ENCODE peak calls at places on chromosomes 13 and 19, in seven cellular contexts. K is heart left ventricle; V is stomach; O is mesenchymal stem cell; Y is Karpas-422; N is upper lobe of left lung; U is CD8-positive, alpha-beta T cell. J is an unnamed sample.

GRCh38 chr19:40433391-40434216 is 7.8 kb upstream of the SERTAD1 start:
- DNase-seq in K (peak; percentile 95), V (peak; percentile 91), O (peak; percentile 94), Y (peak; percentile 82), N (peak; percentile 94), U (peak; percentile 44), J (peak; percentile 95)

GRCh38 chr19:29660835-29661234 is 4.4 kb upstream of the PLEKHF1 start:
- DNase-seq in K (no peak), V (no peak), O (peak; percentile 9), Y (no peak), N (peak; percentile 15), U (peak; percentile 59), J (no peak)

GRCh38 chr13:83667606-83668005 is 214.7 kb downstream of the SLITRK1 start:
- DNase-seq in K (no peak), V (no peak), O (no peak), Y (no peak), N (no peak), U (no peak), J (no peak)

GRCh38 chr13:28455580-28456194 is 39.2 kb downstream of the FLT1 start:
- DNase-seq in K (no peak), V (no peak), O (no peak), Y (no peak), N (no peak), U (no peak), J (no peak)

GRCh38 chr19:44260343-44260681 is 626 bp downstream of the ZNF233 start:
- DNase-seq in K (no peak), V (no peak), O (no peak), Y (no peak), N (no peak), U (no peak), J (no peak)

GRCh38 chr13:96900992-96901391 is 93.3 kb downstream of the OXGR1 start:
- DNase-seq in K (no peak), V (no peak), O (no peak), Y (no peak), N (no peak), U (no peak), J (no peak)

GRCh38 chr13:48043789-48044503 is 6.4 kb downstream of the NUDT15 start:
- DNase-seq in K (no peak), V (no peak), O (peak; percentile 29), Y (no peak), N (no peak), U (no peak), J (no peak)

GRCh38 chr19:43789029-43789428 is 8.3 kb upstream of the KCNN4 start:
- DNase-seq in K (no peak), V (no peak), O (peak; percentile 60), Y (peak; percentile 68), N (no peak), U (no peak), J (peak; percentile 17)

GRCh38 chr19:47143322-47144073 is 12.9 kb downstream of the SAE1 start:
- DNase-seq in K (no peak), V (no peak), O (no peak), Y (no peak), N (peak; percentile 37), U (no peak), J (no peak)

GRCh38 chr19:8611391-8611883 is 922 bp upstream of the ADAMTS10 start:
- DNase-seq in K (no peak), V (no peak), O (no peak), Y (no peak), N (no peak), U (no peak), J (peak; percentile 65)

GRCh38 chr19:19053508-19054314 is 10.1 kb upstream of the SLC25A42 start:
- DNase-seq in K (peak; percentile 59), V (peak; percentile 70), O (peak; percentile 52), Y (peak; percentile 79), N (peak; percentile 58), U (peak; percentile 71), J (peak; percentile 86)

GRCh38 chr19:18046066-18046718 is 38.2 kb downstream of the ARRDC2 start:
- DNase-seq in K (no peak), V (peak; percentile 47), O (peak; percentile 85), Y (no peak), N (no peak), U (no peak), J (peak; percentile 56)

GRCh38 chr19:10566658-10567410 is 1.0 kb upstream of the KRI1 start:
- DNase-seq in K (no peak), V (no peak), O (peak; percentile 34), Y (peak; percentile 70), N (peak; percentile 25), U (peak; percentile 53), J (no peak)

GRCh38 chr19:34018546-34018945 is 153.8 kb upstream of the LSM14A start:
- DNase-seq in K (no peak), V (no peak), O (no peak), Y (no peak), N (no peak), U (no peak), J (no peak)

GRCh38 chr19:982567-983170 is 1.5 kb upstream of the WDR18 start:
- DNase-seq in K (peak; percentile 64), V (peak; percentile 79), O (peak; percentile 59), Y (peak; percentile 87), N (peak; percentile 77), U (peak; percentile 79), J (peak; percentile 79)

GRCh38 chr13:109744512-109745051 is 41.8 kb downstream of the IRS2 start:
- DNase-seq in K (peak; percentile 61), V (no peak), O (peak; percentile 96), Y (no peak), N (no peak), U (no peak), J (no peak)

GRCh38 chr19:37997911-37998344 is 90.9 kb downstream of the SIPA1L3 start:
- DNase-seq in K (no peak), V (no peak), O (peak; percentile 91), Y (no peak), N (no peak), U (no peak), J (no peak)

GRCh38 chr19:35171730-35172129 is 17.2 kb downstream of the FXYD5 start:
- DNase-seq in K (no peak), V (no peak), O (no peak), Y (no peak), N (no peak), U (no peak), J (no peak)

GRCh38 chr19:6648141-6648715 is 21.7 kb downstream of the TNFSF14 start:
- DNase-seq in K (no peak), V (no peak), O (no peak), Y (no peak), N (no peak), U (no peak), J (no peak)
- H3K9me3 ChIP-seq in K (no peaks in the 10 kb centered on the region), V (peaks cover 8% of the 10 kb centered on the region), O (peaks cover 7% of the 10 kb centered on the region), Y (no peaks in the 10 kb centered on the region), N (no peaks in the 10 kb centered on the region), U (no peaks in the 10 kb centered on the region), J (no peaks in the 10 kb centered on the region)

DNA sequence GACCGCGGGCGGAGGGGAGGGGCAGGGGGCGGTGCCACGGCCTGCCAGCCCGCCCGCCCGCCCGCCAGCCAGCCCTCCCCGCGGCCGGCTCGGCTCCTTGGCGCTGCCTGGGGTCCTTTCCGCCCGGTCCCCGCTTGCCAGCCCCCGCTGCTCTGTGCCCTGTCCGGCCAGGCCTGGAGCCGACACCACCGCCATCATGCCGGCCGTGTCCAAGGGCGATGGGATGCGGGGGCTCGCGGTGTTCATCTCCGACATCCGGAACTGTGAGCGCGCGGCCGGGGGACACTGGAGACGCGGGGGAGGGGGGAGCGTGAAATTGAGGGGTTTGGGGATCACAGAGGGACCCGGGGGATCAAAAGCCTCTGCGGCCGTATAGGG is at the start of gene AP2A1:
- DNase-seq in K (no peak), V (no peak), O (no peak), Y (no peak), N (no peak), U (no peak), J (no peak)
- H3K4me3 ChIP-seq in K (peak within 1 kb of the TSS; percentile 90), V (peak within 1 kb of the TSS; percentile 97), O (peak within 1 kb of the TSS; percentile 91), Y (peak within 1 kb of the TSS; percentile 86), N (peak within 1 kb of the TSS; percentile 83), U (peak within 1 kb of the TSS; percentile 76), J (peak within 1 kb of the TSS; percentile 95)

GRCh38 chr19:2721570-2722540 is 683 bp upstream of the DIRAS1 start:
- DNase-seq in K (no peak), V (no peak), O (no peak), Y (no peak), N (no peak), U (no peak), J (no peak)
- H3K27ac ChIP-seq in K (peak overlapping the region; percentile 92), V (no peak overlapping the region), O (no peak overlapping the region), Y (no peak overlapping the region), N (no peak overlapping the region), U (no peak overlapping the region), J (no peak overlapping the region)

DNA sequence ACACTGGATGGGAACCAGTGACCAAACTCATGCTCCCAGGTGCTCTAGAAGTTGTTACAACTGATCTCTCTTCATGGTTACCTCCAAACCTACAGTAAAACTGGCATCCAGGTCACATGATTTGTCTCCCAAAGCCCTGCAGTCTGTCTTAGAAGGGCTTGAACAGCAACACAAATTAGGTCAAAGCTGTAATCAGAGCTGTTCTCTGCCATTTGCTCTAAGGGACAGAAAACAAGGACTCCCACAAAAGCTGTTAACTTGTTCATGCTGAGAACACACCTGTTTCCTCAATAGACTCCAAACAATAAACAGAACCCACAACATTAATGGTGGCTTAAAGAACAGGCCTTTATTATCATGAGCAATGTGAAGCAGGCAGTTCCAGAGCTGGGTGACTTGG is 8.0 kb downstream of the ZNF671 start:
- DNase-seq in K (no peak), V (no peak), O (no peak), Y (no peak), N (no peak), U (no peak), J (no peak)
- H3K9me3 ChIP-seq in K (peaks cover 83% of the 10 kb centered on the region), V (peaks cover 80% of the 10 kb centered on the region), O (peaks cover 70% of the 10 kb centered on the region), Y (peaks cover 68% of the 10 kb centered on the region), N (peaks cover 90% of the 10 kb centered on the region), U (peaks cover 71% of the 10 kb centered on the region), J (peaks cover 38% of the 10 kb centered on the region)

GRCh38 chr13:107799001-107799400 is 416.3 kb downstream of the LIG4 start:
- DNase-seq in K (no peak), V (no peak), O (no peak), Y (no peak), N (no peak), U (no peak), J (no peak)
- H3K4me3 ChIP-seq in K (no peak overlapping the region), V (no peak overlapping the region), O (no peak overlapping the region), Y (no peak overlapping the region), N (no peak overlapping the region), U (no peak overlapping the region), J (no peak overlapping the region)

GRCh38 chr19:6219592-6220290 is 60.0 kb downstream of the MLLT1 start:
- DNase-seq in K (no peak), V (no peak), O (no peak), Y (no peak), N (no peak), U (no peak), J (peak; percentile 46)
- H3K27ac ChIP-seq in K (peak overlapping the region; percentile 62), V (peak overlapping the region; percentile 68), O (no peak overlapping the region), Y (no peak overlapping the region), N (peak overlapping the region; percentile 75), U (no peak overlapping the region), J (no peak overlapping the region)